ENCODE peak calls at places on chromosomes 11 and 22, in eight cellular contexts. N is caudate nucleus, D is choroid plexus epithelial cell, K is thyroid gland, X is EL, L is iris pigment epithelial cell, Z is SK-N-SH, W is NCI-H510A. Y is an unnamed sample.
A peak's percentile ranks its signal among the peaks of the same experiment; 100 is the strongest.

GRCh38 chr11:115548878-115549528 is 44.8 kb upstream of the CADM1 start:
- DNase-seq in N (no peak), D (no peak), K (no peak), X (no peak), L (no peak), Z (no peak), W (peak; percentile 27), Y (no peak)

GRCh38 chr22:27930246-27931060 is 11.4 kb upstream of the PITPNB start:
- DNase-seq in N (no peak), D (no peak), K (no peak), X (no peak), L (no peak), Z (no peak), W (no peak), Y (no peak)

GRCh38 chr11:73453562-73453961 is 77.4 kb downstream of the RELT start:
- DNase-seq in N (no peak), D (peak; percentile 48), K (no peak), X (no peak), L (peak; percentile 61), Z (no peak), W (no peak), Y (no peak)

GRCh38 chr11:99268895-99269294 is 248.1 kb downstream of the CNTN5 start:
- DNase-seq in N (no peak), D (no peak), K (no peak), X (no peak), L (no peak), Z (no peak), W (no peak), Y (peak; percentile 27)

GRCh38 chr11:1279674-1280055 is 29.8 kb downstream of the TOLLIP start:
- DNase-seq in N (no peak), D (no peak), K (no peak), X (no peak), L (no peak), Z (no peak), W (no peak), Y (no peak)

GRCh38 chr11:32584921-32585320 is 1.3 kb downstream of the EIF3M start:
- DNase-seq in N (no peak), D (no peak), K (no peak), X (peak; percentile 5), L (peak; percentile 14), Z (no peak), W (no peak), Y (no peak)

GRCh38 chr11:119056397-119056999 is 507 bp downstream of the HYOU1 start:
- DNase-seq in N (no peak), D (no peak), K (peak; percentile 35), X (no peak), L (no peak), Z (peak; percentile 78), W (peak; percentile 26), Y (no peak)

GRCh38 chr22:33579448-33580093 is 340.7 kb downstream of the LARGE1 start:
- DNase-seq in N (no peak), D (peak; percentile 56), K (peak; percentile 40), X (peak; percentile 2), L (peak; percentile 7), Z (peak; percentile 67), W (no peak), Y (no peak)

GRCh38 chr22:21984793-21985192 is 2.2 kb upstream of the TOP3B start:
- DNase-seq in N (no peak), D (peak; percentile 71), K (no peak), X (peak; percentile 30), L (peak; percentile 65), Z (no peak), W (no peak), Y (no peak)

GRCh38 chr22:17043521-17043920 is 35.5 kb upstream of the GAB4 start:
- DNase-seq in N (no peak), D (no peak), K (no peak), X (no peak), L (no peak), Z (no peak), W (no peak), Y (no peak)

GRCh38 chr22:20565079-20565734 is 57.8 kb downstream of the MED15 start:
- DNase-seq in N (no peak), D (peak; percentile 91), K (no peak), X (no peak), L (peak; percentile 35), Z (no peak), W (no peak), Y (no peak)

GRCh38 chr11:69301491-69302401 is 7.8 kb downstream of the MYEOV start:
- DNase-seq in N (no peak), D (no peak), K (peak; percentile 71), X (peak; percentile 98), L (peak; percentile 55), Z (peak; percentile 63), W (no peak), Y (no peak)